ENCODE peak calls at places on chromosomes 2 and 18, in four cellular contexts. R is NB4, I is foreskin fibroblast, A is fibroblast of pulmonary artery. X is an unnamed sample.

GRCh38 chr18:59385191-59385590 is 26.1 kb upstream of the LMAN1 start:
- DNase-seq in R (no peak), A (no peak), I (no peak), X (no peak)

GRCh38 chr2:47867205-47867604 is 39.1 kb downstream of the FBXO11 start:
- DNase-seq in R (no peak), A (peak; percentile 85), I (peak; percentile 89), X (peak; percentile 54)

GRCh38 chr2:240631561-240632290 is 6.4 kb downstream of the GPR35 start:
- DNase-seq in A (no peak), I (no peak), R (no peak), X (no peak)

GRCh38 chr2:147789287-147789686 is 55.5 kb upstream of the ACVR2A start:
- DNase-seq in R (no peak), I (no peak), A (no peak), X (no peak)

GRCh38 chr2:162317910-162318279 is 589 bp downstream of the IFIH1 start:
- DNase-seq in R (peak; percentile 69), A (no peak), I (peak; percentile 10), X (no peak)

GRCh38 chr18:44894011-44894410 is 213.3 kb downstream of the SETBP1 start:
- DNase-seq in I (no peak), A (no peak), R (no peak), X (no peak)

GRCh38 chr2:145047554-145047953 is 527.6 kb upstream of the ZEB2 start:
- DNase-seq in I (no peak), R (no peak), A (no peak), X (no peak)

GRCh38 chr2:206289391-206289790 is 14.9 kb downstream of the ZDBF2 start:
- DNase-seq in I (no peak), A (no peak), R (no peak), X (no peak)

DNA sequence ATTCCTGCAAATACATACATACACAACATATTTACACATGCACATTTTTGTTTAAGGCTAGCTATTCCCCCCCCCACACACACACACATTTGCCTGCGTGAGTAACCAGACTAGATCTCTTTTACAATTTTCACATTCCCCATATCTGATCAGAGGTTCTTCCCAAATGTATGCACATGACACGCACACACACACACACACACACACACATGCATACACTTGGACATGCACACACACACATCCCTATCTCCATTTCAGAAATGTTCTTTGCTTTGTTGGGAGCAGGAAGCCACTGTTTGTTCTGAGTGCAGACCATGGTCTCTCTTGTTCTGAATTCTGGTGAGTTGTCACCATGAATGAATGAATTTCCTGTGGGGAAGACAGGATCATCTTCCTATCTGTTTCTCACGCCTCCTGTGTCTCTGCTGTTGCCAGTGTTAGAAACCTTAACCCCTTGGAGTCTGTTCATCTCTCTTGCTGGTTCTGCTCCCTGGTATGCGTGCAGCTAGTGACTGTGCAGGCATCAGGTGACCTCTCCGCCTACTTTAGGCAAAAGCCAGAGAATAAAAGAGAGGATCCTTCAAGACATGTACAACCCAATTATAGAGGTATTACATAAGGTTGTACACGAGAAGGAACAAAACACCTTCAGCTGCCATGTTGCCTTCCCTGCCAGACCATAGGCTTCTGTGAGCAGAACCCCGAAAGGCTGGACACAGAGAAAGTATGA is 251.0 kb upstream of the RAB12 start:
- DNase-seq in R (no peak), A (no peak), I (no peak), X (no peak)
- H3K4me3 ChIP-seq in R (no peak overlapping the region), A (no peak overlapping the region), I (no peak overlapping the region), X (no peak overlapping the region)

GRCh38 chr2:57881998-57882884 is 164.4 kb upstream of the VRK2 start:
- DNase-seq in I (peak; percentile 88), R (no peak), A (peak; percentile 30), X (no peak)
- H3K4me3 ChIP-seq in I (no peak overlapping the region), R (no peak overlapping the region), A (peak overlapping the region; percentile 34), X (no peak overlapping the region)

GRCh38 chr2:189613077-189613636 is 32.6 kb upstream of the SLC40A1 start:
- DNase-seq in I (peak; percentile 87), A (peak; percentile 98), R (no peak), X (no peak)
- H3K4me3 ChIP-seq in I (peak overlapping the region; percentile 31), A (peak overlapping the region; percentile 48), R (no peak overlapping the region), X (no peak overlapping the region)

DNA sequence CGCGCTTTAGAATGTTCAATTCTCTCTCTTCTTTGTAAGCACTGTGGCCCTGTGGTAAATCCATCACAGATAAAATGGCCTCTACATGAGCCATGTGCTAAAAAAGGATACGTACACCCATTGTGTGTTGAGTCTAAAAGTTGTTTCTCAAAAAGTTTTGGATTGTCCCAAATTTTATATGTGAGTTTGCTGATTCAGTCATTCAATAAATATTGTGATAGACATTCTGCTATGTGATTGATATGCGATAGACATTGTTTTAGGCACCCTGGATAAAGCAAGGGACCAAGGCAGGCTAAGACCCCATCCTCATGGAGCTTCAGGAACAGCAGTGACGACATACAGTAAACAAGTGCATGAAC is 53.5 kb downstream of the E2F6 start:
- DNase-seq in A (no peak), I (no peak), R (no peak), X (no peak)
- H3K4me3 ChIP-seq in A (no peak overlapping the region), I (no peak overlapping the region), R (no peak overlapping the region), X (no peak overlapping the region)

GRCh38 chr2:98727369-98727749 is 3.6 kb downstream of the MGAT4A start:
- DNase-seq in A (no peak), I (no peak), R (no peak), X (no peak)
- H3K4me3 ChIP-seq in A (no peak overlapping the region), I (no peak overlapping the region), R (peak overlapping the region; percentile 81), X (no peak overlapping the region)

GRCh38 chr2:9212661-9213411 is 6.2 kb downstream of the ASAP2 start:
- DNase-seq in A (peak; percentile 43), R (no peak), I (no peak), X (no peak)

GRCh38 chr2:9214866-9215265 is 8.3 kb downstream of the ASAP2 start:
- DNase-seq in R (no peak), I (no peak), A (no peak), X (no peak)

GRCh38 chr2:9212010-9212638 is 5.5 kb downstream of the ASAP2 start:
- DNase-seq in R (no peak), I (no peak), A (no peak), X (no peak)

GRCh38 chr2:9211496-9211895 is 4.9 kb downstream of the ASAP2 start:
- DNase-seq in R (no peak), A (peak; percentile 66), I (no peak), X (no peak)

GRCh38 chr2:9213477-9214051 is 7.0 kb downstream of the ASAP2 start:
- DNase-seq in I (no peak), A (no peak), R (no peak), X (no peak)
- H3K4me3 ChIP-seq in I (no peak overlapping the region), A (no peak overlapping the region), R (no peak overlapping the region), X (no peak overlapping the region)

GRCh38 chr2:16625759-16626158 is 39.9 kb downstream of the CYRIA start:
- DNase-seq in I (no peak), A (no peak), R (no peak), X (no peak)
- H3K4me3 ChIP-seq in I (no peak overlapping the region), A (no peak overlapping the region), R (peak overlapping the region; percentile 12), X (no peak overlapping the region)

DNA sequence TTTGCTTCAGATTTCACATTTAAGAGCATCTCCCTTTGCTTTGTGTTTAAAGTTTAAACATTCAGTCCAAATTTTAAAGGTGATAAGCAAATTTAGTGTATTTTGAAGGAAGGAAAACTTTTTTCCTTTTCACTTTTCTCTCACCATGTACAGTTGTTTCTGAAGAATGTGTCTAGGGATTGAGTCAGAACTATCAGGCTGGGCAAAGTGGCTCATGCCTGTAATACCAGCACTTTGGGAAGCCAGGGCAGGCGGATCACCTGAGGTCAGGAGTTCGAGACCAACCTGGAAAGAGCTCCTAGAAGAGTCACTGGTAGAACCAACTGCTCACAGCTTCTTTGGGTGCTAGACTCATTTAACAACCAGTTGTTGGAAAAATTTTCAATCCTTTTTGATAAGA is 327.0 kb upstream of the THUMPD2 start:
- DNase-seq in R (no peak), I (peak; percentile 61), A (no peak), X (no peak)
- H3K4me3 ChIP-seq in R (no peak overlapping the region), I (no peak overlapping the region), A (no peak overlapping the region), X (no peak overlapping the region)

GRCh38 chr2:11748861-11749645 is 2.6 kb downstream of the LPIN1 start:
- DNase-seq in A (no peak), R (no peak), I (no peak), X (no peak)
- H3K4me3 ChIP-seq in A (no peak overlapping the region), R (no peak overlapping the region), I (peak overlapping the region; percentile 70), X (no peak overlapping the region)

GRCh38 chr2:74540291-74540690 is 10.6 kb downstream of the HTRA2 start:
- DNase-seq in A (no peak), R (no peak), I (peak; percentile 62), X (no peak)
- H3K4me3 ChIP-seq in A (no peak overlapping the region), R (no peak overlapping the region), I (no peak overlapping the region), X (no peak overlapping the region)

X was measured in astrocyte of the cerebellum.